ENCODE peak calls at places on chromosomes 2 and 18, in eight cellular contexts. M is AG10803; L is body of pancreas; Y is CD4-positive, alpha-beta T cell; G is neural crest cell; F is endothelial cell; O is type B pancreatic cell; D is heart left ventricle. U is an unnamed sample.

GRCh38 chr2:26590960-26591618 is 50.1 kb downstream of the CIB4 start:
- DNase-seq in M (no peak), L (no peak), Y (no peak), G (no peak), F (no peak), O (peak), D (no peak), U (no peak)

GRCh38 chr2:143345887-143346612 is 216.8 kb downstream of the ARHGAP15 start:
- DNase-seq in M (no peak), L (no peak), Y (no peak), G (no peak), F (no peak), O (no peak), D (no peak), U (no peak)

GRCh38 chr2:64679673-64680425 is 26.1 kb upstream of the SERTAD2 start:
- DNase-seq in M (no peak), L (no peak), Y (no peak), G (no peak), F (no peak), O (no peak), D (no peak), U (no peak)

GRCh38 chr2:84486436-84487115 is 27.5 kb upstream of the SUCLG1 start:
- DNase-seq in M (peak), L (peak), Y (no peak), G (no peak), F (no peak), O (no peak), D (no peak), U (no peak)

GRCh38 chr2:37653093-37653492 is 18.3 kb downstream of the CDC42EP3 start:
- DNase-seq in M (no peak), L (no peak), Y (no peak), G (no peak), F (no peak), O (no peak), D (no peak), U (no peak)

GRCh38 chr2:37705191-37705590 is 33.7 kb upstream of the CDC42EP3 start:
- DNase-seq in M (no peak), L (no peak), Y (no peak), G (no peak), F (no peak), O (no peak), D (no peak), U (no peak)

GRCh38 chr2:196849895-196850294 is 40.7 kb upstream of the C2orf66 start:
- DNase-seq in M (peak), L (peak), Y (no peak), G (no peak), F (no peak), O (no peak), D (no peak), U (peak)

GRCh38 chr2:38751847-38752410 is 768 bp upstream of the SRSF7 start:
- DNase-seq in M (no peak), L (no peak), Y (no peak), G (peak), F (no peak), O (no peak), D (no peak), U (no peak)

GRCh38 chr18:48324651-48325050 is 84.5 kb downstream of the ZBTB7C start:
- DNase-seq in M (no peak), L (no peak), Y (no peak), G (no peak), F (no peak), O (no peak), D (no peak), U (no peak)

GRCh38 chr2:61368687-61369665 is 101.9 kb downstream of the USP34 start:
- DNase-seq in M (no peak), L (no peak), Y (no peak), G (no peak), F (no peak), O (no peak), D (no peak), U (no peak)

GRCh38 chr2:23801396-23801795 is 125.5 kb downstream of the ATAD2B start:
- DNase-seq in M (peak), L (no peak), Y (no peak), G (no peak), F (no peak), O (no peak), D (no peak), U (peak)

GRCh38 chr2:207225773-207226172 is 60.0 kb upstream of the KLF7 start:
- DNase-seq in M (no peak), L (no peak), Y (no peak), G (no peak), F (no peak), O (no peak), D (no peak), U (no peak)

GRCh38 chr2:67216881-67217280 is 180.3 kb upstream of the ETAA1 start:
- DNase-seq in M (no peak), L (no peak), Y (no peak), G (no peak), F (no peak), O (no peak), D (no peak), U (no peak)

GRCh38 chr2:80943487-80943886 is 638.9 kb upstream of the LRRTM1 start:
- DNase-seq in M (no peak), L (no peak), Y (no peak), G (no peak), F (no peak), O (no peak), D (no peak), U (no peak)

GRCh38 chr2:184599054-184599874 is 935 bp downstream of the ZNF804A start:
- DNase-seq in M (no peak), L (no peak), Y (no peak), G (no peak), F (no peak), O (no peak), D (no peak), U (no peak)

GRCh38 chr2:113089907-113090306 is 22.1 kb downstream of the IL1F10 start:
- DNase-seq in M (no peak), L (no peak), Y (no peak), G (no peak), F (no peak), O (no peak), D (no peak), U (no peak)

GRCh38 chr2:28408764-28409599 is 16.3 kb downstream of the FOSL2 start:
- DNase-seq in M (peak), L (peak), Y (peak), G (no peak), F (no peak), O (no peak), D (peak), U (no peak)

GRCh38 chr2:209423562-209424541 is at the start of gene MAP2:
- DNase-seq in M (peak), L (peak), Y (peak), G (peak), F (peak), O (peak), D (peak), U (peak)

GRCh38 chr2:9288681-9289338 is 82.2 kb downstream of the ASAP2 start:
- DNase-seq in M (peak), L (no peak), Y (no peak), G (no peak), F (no peak), O (no peak), D (no peak), U (peak)

DNA sequence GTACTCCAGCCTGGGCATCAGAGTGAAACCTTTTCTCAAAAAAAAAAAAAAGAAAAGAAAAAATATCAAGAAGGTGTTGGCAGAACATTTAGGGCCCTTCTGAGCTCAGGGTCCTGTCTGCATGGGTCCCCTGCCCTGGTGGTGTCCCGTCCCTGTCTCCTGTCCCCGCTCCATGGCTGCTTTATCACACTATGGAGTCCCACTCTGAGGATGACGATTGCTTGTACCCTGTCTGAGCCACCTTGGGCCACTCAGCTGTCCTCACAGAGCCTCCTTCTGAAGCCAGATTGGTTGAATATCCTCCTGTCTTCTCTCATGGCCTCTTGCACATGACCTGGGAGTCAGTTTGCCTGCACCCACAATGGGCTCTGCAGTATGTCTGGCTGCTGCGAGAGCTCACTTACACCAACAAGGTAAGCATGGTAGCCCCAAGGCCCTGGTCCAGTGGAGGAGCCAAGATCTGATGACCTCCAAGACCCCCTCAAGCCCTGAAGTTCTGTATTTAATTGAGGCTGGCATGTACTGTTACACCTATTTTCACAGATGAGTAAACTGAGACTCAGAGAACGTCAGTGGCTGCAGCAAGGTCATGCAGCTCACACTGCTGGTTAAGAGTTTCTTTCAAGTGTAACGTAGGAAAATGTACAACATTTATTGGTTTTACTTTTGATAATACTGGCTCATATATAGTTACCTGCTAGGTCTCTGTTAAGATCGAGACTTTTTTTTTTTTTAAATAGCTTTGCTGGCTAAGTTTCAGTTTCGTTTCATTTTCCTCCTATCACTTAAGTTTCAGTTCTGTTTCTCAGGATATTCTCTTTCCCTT is 16.9 kb upstream of the ZCCHC2 start:
- DNase-seq in M (no peak), L (peak), Y (no peak), G (no peak), F (no peak), O (no peak), D (no peak), U (no peak)
- TF ChIP-seq CTCF in M (no peak), L (no peak), Y (no peak), G (no peak), F (no peak), O (no peak), D (no peak), U (no peak)

GRCh38 chr2:99723632-99724031 is 233.8 kb upstream of the REV1 start:
- DNase-seq in M (no peak), L (no peak), Y (no peak), G (no peak), F (no peak), O (no peak), D (no peak), U (no peak)

GRCh38 chr2:99722726-99723125 is 232.9 kb upstream of the REV1 start:
- DNase-seq in M (no peak), L (no peak), Y (no peak), G (no peak), F (no peak), O (no peak), D (no peak), U (no peak)

GRCh38 chr2:99727199-99727598 is 237.4 kb upstream of the REV1 start:
- DNase-seq in M (peak), L (no peak), Y (no peak), G (no peak), F (no peak), O (no peak), D (no peak), U (no peak)

GRCh38 chr2:99728166-99728565 is 238.3 kb upstream of the REV1 start:
- DNase-seq in M (no peak), L (no peak), Y (no peak), G (no peak), F (no peak), O (no peak), D (no peak), U (no peak)

DNA sequence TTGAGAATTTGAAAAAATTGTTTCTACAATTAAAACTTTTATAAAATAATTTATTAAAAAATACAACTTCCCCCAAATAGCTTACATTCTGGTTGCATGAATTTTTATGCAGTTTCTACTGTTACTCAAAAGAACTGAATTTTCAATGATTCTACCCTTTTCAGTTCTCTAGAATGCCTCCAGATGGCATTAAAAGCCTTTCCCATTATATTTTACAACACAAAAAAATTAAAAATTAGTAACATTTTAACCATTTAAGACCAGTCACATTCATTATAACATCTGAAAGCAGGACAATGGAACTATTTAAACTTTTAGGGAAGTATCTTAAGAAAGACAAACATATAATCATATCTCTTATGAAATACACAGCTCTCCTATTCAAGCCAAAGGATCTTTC is 236.0 kb upstream of the REV1 start:
- DNase-seq in M (no peak), L (no peak), Y (no peak), G (no peak), F (no peak), O (no peak), D (no peak), U (no peak)
- TF ChIP-seq CTCF in M (peak), L (peak), Y (no peak), G (peak), F (no peak), O (peak), D (peak), U (peak)

DNA sequence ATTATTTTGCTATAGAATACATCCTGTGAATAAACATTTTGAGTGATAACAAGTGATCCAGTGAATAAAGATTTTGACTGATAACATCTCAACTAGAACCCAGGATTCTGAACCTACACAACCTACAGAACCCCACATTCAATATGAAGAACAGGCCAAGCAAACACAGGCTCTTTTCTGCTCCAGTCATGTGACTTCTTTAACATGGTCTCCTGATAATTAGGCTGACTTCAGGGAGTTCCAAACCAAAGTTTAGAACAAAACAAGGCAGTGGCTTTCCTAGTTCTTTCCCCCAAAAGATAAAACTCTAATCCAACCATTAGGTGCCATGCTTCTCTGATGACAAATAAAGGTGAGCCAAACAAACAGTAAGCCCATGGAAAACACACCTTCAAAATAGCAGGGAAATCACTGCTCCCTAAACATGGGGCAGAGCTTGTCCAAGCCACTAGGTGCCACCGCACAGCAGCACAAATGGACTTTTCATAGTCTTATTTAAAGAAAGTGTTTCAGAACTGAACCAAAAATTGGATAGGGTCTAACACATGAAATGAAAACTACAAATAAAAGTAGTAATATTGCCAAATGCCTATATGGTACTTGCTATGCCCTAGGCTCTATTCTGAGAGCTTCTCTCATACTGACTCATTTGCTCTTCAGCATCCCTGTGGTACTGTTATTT is 95.3 kb downstream of the EVA1A start:
- DNase-seq in M (peak), L (peak), Y (no peak), G (no peak), F (peak), O (no peak), D (no peak), U (peak)
- TF ChIP-seq CTCF in M (peak), L (peak), Y (no peak), G (peak), F (no peak), O (peak), D (no peak), U (peak)

DNA sequence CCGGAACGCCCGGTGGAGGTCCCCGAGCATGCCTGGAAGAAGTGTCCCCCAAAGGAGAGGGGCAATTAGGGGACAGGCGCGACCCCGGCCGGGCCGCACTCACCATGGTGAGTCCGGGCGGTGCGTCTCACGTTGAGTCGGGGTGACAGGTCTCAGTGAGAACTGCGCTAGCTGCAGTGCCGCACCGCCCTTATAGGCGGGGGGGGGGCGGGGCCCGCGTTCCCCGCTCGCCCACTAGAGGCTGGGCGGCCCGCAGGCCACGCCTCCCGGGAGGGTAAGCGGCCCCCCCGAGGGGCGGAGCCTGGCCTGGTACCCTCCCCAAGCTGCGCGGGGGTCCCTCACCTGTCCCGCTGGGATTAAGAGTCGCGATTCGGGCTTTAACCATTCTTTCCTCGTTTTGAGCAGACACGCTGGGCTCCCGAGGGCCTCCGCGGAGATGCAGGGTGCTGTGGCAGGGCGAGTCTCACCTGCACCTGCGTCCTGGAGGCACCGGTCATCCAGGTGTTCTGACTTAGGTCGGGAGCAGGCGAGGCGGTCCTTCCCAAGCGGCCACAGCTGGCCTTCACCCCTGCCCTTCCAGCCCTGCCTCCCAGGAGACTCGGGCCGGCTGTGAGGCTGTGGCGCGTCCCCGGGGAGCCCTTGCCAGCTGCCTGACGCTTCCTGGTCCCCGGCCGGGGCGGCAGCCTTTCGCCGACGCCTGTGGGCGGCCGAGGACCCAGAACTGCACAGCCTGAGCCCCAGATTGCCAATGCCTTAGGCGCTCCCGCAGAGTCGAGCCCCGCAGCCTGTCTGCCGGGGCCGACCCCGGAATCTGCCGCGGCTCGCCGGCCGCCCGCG is at the start of gene TUBA4A:
- DNase-seq in M (peak), L (peak), Y (peak), G (no peak), F (peak), O (no peak), D (peak), U (no peak)
- TF ChIP-seq CTCF in M (no peak), L (peak), Y (no peak), G (no peak), F (no peak), O (no peak), D (no peak), U (no peak)

DNA sequence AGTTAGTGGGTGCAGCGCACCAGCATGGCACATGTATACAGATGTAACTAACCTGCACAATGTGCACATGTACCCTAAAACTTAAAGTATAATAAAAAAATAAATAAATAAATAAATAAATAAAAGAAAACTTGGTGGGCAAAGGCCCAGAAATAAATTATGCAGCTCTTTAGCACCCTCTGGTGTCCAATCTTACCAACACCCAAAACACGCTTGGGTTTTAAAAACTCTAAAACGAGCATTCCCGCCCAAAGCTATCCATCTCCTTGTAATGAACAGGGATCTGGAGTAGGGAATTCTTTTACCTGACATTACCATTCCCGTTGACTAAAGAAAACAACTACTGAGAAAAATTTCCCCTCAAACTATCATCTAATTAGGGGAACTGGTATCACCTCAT is 2005.9 kb upstream of the CELF4 start:
- DNase-seq in M (peak), L (peak), Y (no peak), G (no peak), F (peak), O (no peak), D (no peak), U (peak)
- TF ChIP-seq CTCF in M (peak), L (peak), Y (no peak), G (peak), F (peak), O (peak), D (peak), U (peak)

U was measured in HFFc6.